ENCODE peak calls at places on chromosomes 12 and 14, in eight cellular contexts. L, Y, V, D, K, R, P and G are unnamed samples.

GRCh38 chr12:124548854-124549378 is 18.5 kb downstream of the NCOR2 start:
- DNase-seq in Y (no peak), R (peak), K (peak), V (peak), L (no peak), P (no peak), D (no peak), G (peak)

GRCh38 chr12:65892905-65893304 is 68.6 kb downstream of the HMGA2 start:
- DNase-seq in K (no peak), P (no peak), Y (no peak), D (no peak), L (no peak), R (no peak), V (no peak), G (no peak)

GRCh38 chr12:67155863-67156262 is 113.3 kb upstream of the CAND1 start:
- DNase-seq in D (no peak), L (no peak), V (no peak), R (no peak), P (no peak), K (no peak), Y (no peak), G (no peak)

GRCh38 chr12:73665193-73665592 is 872.4 kb upstream of the ATXN7L3B start:
- DNase-seq in Y (no peak), P (no peak), V (no peak), R (no peak), K (no peak), L (no peak), D (no peak), G (no peak)

GRCh38 chr12:26524862-26525465 is 308.0 kb downstream of the ITPR2 start:
- DNase-seq in K (no peak), L (no peak), Y (no peak), V (no peak), P (peak), D (no peak), R (peak), G (no peak)

GRCh38 chr12:107126688-107127481 is 33.5 kb upstream of the CRY1 start:
- DNase-seq in R (no peak), D (no peak), L (no peak), Y (no peak), V (peak), K (no peak), P (peak), G (no peak)

GRCh38 chr12:46959484-46959883 is 119.9 kb upstream of the PCED1B start:
- DNase-seq in K (no peak), D (no peak), L (no peak), V (no peak), R (no peak), P (peak), Y (no peak), G (no peak)

GRCh38 chr12:95100264-95101190 is 27.1 kb upstream of the NR2C1 start:
- DNase-seq in K (no peak), D (no peak), V (no peak), L (no peak), Y (no peak), P (no peak), R (no peak), G (no peak)

GRCh38 chr14:69481815-69482568 is 2.5 kb upstream of the PLEKHD1 start:
- DNase-seq in R (no peak), V (no peak), Y (no peak), P (no peak), D (no peak), L (no peak), K (no peak), G (no peak)

GRCh38 chr14:37591941-37592287 is 3.1 kb downstream of the FOXA1 start:
- DNase-seq in R (no peak), K (no peak), Y (no peak), L (no peak), P (no peak), V (no peak), D (no peak), G (peak)

GRCh38 chr14:99972748-99973466 is 92.3 kb upstream of the EVL start:
- DNase-seq in V (no peak), R (no peak), P (no peak), L (no peak), Y (no peak), K (no peak), D (no peak), G (no peak)

GRCh38 chr14:77290705-77291104 is 19.7 kb upstream of the NGB start:
- DNase-seq in V (no peak), R (no peak), L (no peak), K (no peak), P (no peak), D (no peak), Y (no peak), G (no peak)

GRCh38 chr14:104229621-104230041 is 91.2 kb downstream of the KIF26A start:
- DNase-seq in K (no peak), L (no peak), R (no peak), Y (no peak), P (no peak), D (no peak), V (no peak), G (no peak)